ENCODE peak calls at places on chromosomes 5 and 9, in nine cellular contexts. K is CD4-positive, alpha-beta T cell; O is fibroblast of villous mesenchyme; P is caudate nucleus; C is DMS153; D is frontal cortex; Z is mesendoderm; B is HuH-7; F is heart right ventricle. Q is an unnamed sample.

GRCh38 chr5:52665544-52665943 is 122.2 kb upstream of the ITGA1 start:
- DNase-seq in P (no peak), K (no peak), B (no peak), F (peak; percentile 64), O (peak; percentile 85), D (no peak), C (no peak), Z (no peak), Q (peak; percentile 44)

GRCh38 chr5:90709323-90710148 is 150.9 kb downstream of the ADGRV1 start:
- DNase-seq in Z (peak; percentile 73), F (peak; percentile 10), B (peak; percentile 52), P (no peak), C (no peak), K (no peak), D (peak; percentile 30), O (peak; percentile 33), Q (peak; percentile 51)

GRCh38 chr9:4497855-4498254 is 7.6 kb downstream of the SLC1A1 start:
- DNase-seq in C (no peak), F (no peak), B (no peak), Z (no peak), K (no peak), O (peak; percentile 72), P (no peak), D (no peak), Q (no peak)

GRCh38 chr9:123679330-123679987 is 250.5 kb downstream of the DENND1A start:
- DNase-seq in B (peak; percentile 24), O (peak; percentile 55), K (no peak), P (no peak), F (no peak), Z (no peak), C (peak; percentile 55), D (no peak), Q (no peak)

GRCh38 chr9:136017813-136018190 is 56.6 kb upstream of the UBAC1 start:
- DNase-seq in B (no peak), O (no peak), F (no peak), P (no peak), C (no peak), K (no peak), Z (no peak), D (no peak), Q (no peak)

GRCh38 chr5:35151151-35151920 is 79.0 kb downstream of the PRLR start:
- DNase-seq in Z (peak; percentile 11), C (no peak), B (no peak), P (no peak), D (no peak), F (no peak), O (peak; percentile 70), K (no peak), Q (no peak)

GRCh38 chr5:131262953-131263541 is 806 bp upstream of the CDC42SE2 start:
- DNase-seq in D (no peak), Z (peak; percentile 25), C (no peak), B (no peak), K (no peak), O (no peak), F (no peak), P (no peak), Q (no peak)

GRCh38 chr9:89961616-89962341 is 357.0 kb downstream of the GADD45G start:
- DNase-seq in P (no peak), B (no peak), O (peak; percentile 33), C (no peak), Z (no peak), K (no peak), D (no peak), F (no peak), Q (no peak)

GRCh38 chr9:137107982-137108381 is 6.6 kb downstream of the DPP7 start:
- DNase-seq in F (no peak), C (no peak), K (no peak), Z (no peak), O (no peak), B (no peak), P (no peak), D (no peak), Q (no peak)

GRCh38 chr5:82274343-82275266 is 3.5 kb downstream of the RPS23 start:
- DNase-seq in B (no peak), O (no peak), D (no peak), C (no peak), Z (peak; percentile 63), P (no peak), K (no peak), F (no peak), Q (no peak)

GRCh38 chr5:43193171-43193951 is 1.3 kb downstream of the NIM1K start:
- DNase-seq in K (peak; percentile 2), D (peak; percentile 59), F (no peak), P (no peak), C (no peak), O (peak; percentile 91), Z (peak; percentile 81), B (peak; percentile 77), Q (peak; percentile 68)

GRCh38 chr9:25658587-25658986 is 19.7 kb downstream of the TUSC1 start:
- DNase-seq in K (no peak), P (no peak), F (no peak), B (no peak), O (no peak), Z (peak; percentile 15), C (no peak), D (no peak), Q (no peak)

GRCh38 chr9:134757206-134757975 is 115.8 kb downstream of the COL5A1 start:
- DNase-seq in P (no peak), B (no peak), C (no peak), O (no peak), Z (no peak), F (no peak), K (no peak), D (no peak), Q (no peak)

GRCh38 chr5:160297004-160297403 is 15.4 kb downstream of the CCNJL start:
- DNase-seq in D (no peak), O (no peak), B (no peak), Z (no peak), C (no peak), K (no peak), P (no peak), F (no peak), Q (no peak)

GRCh38 chr5:112762113-112762810 is 24.6 kb downstream of the APC start:
- DNase-seq in F (no peak), D (no peak), P (no peak), O (peak; percentile 29), C (no peak), B (no peak), K (no peak), Z (no peak), Q (no peak)

GRCh38 chr5:150017606-150018005 is 17.1 kb downstream of the HMGXB3 start:
- DNase-seq in F (no peak), K (no peak), B (no peak), D (no peak), C (no peak), Z (no peak), O (peak; percentile 62), P (no peak), Q (no peak)

GRCh38 chr5:3590253-3590966 is 5.2 kb upstream of the IRX1 start:
- DNase-seq in F (no peak), Z (no peak), C (peak; percentile 59), P (no peak), D (no peak), B (no peak), O (no peak), K (no peak), Q (no peak)

GRCh38 chr9:93319301-93319991 is 132.0 kb upstream of the FAM120A start:
- DNase-seq in B (no peak), O (no peak), D (no peak), P (no peak), C (no peak), F (no peak), K (no peak), Z (no peak), Q (no peak)

GRCh38 chr5:138900281-138900965 is 25.3 kb upstream of the LRRTM2 start:
- DNase-seq in Z (no peak), B (no peak), D (no peak), F (peak; percentile 19), C (no peak), P (no peak), O (peak; percentile 69), K (no peak), Q (no peak)

Q was measured in adrenal gland.